ENCODE peak calls at places on chromosomes 1 and 21, in five cellular contexts. V is RKO, G is mesothelial cell of epicardium, Q is AG08395, I is T-cell. P is an unnamed sample.

GRCh38 chr1:24090736-24091135 is 21.2 kb downstream of the MYOM3 start:
- DNase-seq in G (no peak), I (no peak), V (no peak), Q (no peak), P (no peak)

GRCh38 chr1:194442911-194443310 is 1256.5 kb upstream of the B3GALT2 start:
- DNase-seq in I (no peak), Q (no peak), V (no peak), G (no peak), P (no peak)

GRCh38 chr1:96596226-96596625 is 125.4 kb upstream of the PTBP2 start:
- DNase-seq in I (no peak), G (no peak), Q (peak; percentile 13), V (peak; percentile 62), P (no peak)

GRCh38 chr1:192170196-192170984 is 12.1 kb downstream of the RGS18 start:
- DNase-seq in V (no peak), G (no peak), Q (no peak), I (no peak), P (peak; percentile 81)

GRCh38 chr1:228370941-228371740 is 35.5 kb downstream of the TRIM11 start:
- DNase-seq in G (no peak), V (peak; percentile 33), I (no peak), Q (no peak), P (no peak)

GRCh38 chr1:152186556-152187285 is 27.7 kb upstream of the RPTN start:
- DNase-seq in Q (no peak), V (no peak), I (no peak), G (no peak), P (no peak)

GRCh38 chr1:202084791-202085681 is 37.7 kb upstream of the GPR37L1 start:
- DNase-seq in I (no peak), V (no peak), Q (no peak), G (peak; percentile 44), P (no peak)

GRCh38 chr21:32955307-32955937 is 70.3 kb upstream of the OLIG2 start:
- DNase-seq in Q (no peak), V (no peak), G (no peak), I (no peak), P (no peak)

GRCh38 chr1:210159206-210159605 is 73.4 kb upstream of the SERTAD4 start:
- DNase-seq in G (no peak), I (no peak), Q (no peak), V (no peak), P (no peak)

GRCh38 chr21:45802956-45803612 is 159.6 kb downstream of the PCBP3 start:
- DNase-seq in G (no peak), V (no peak), I (no peak), Q (no peak), P (no peak)

GRCh38 chr1:49050041-49050440 is 273.4 kb upstream of the BEND5 start:
- DNase-seq in Q (no peak), G (no peak), V (no peak), I (no peak), P (no peak)

GRCh38 chr1:30968220-30968971 is 59.8 kb upstream of the SDC3 start:
- DNase-seq in G (no peak), Q (no peak), I (no peak), V (no peak), P (no peak)

GRCh38 chr1:168261390-168261789 is 19.3 kb upstream of the TBX19 start:
- DNase-seq in I (no peak), Q (peak; percentile 70), V (no peak), G (no peak), P (peak; percentile 82)

GRCh38 chr1:211698161-211699026 is 23.0 kb upstream of the NEK2 start:
- DNase-seq in G (peak; percentile 92), V (no peak), Q (peak; percentile 52), I (peak; percentile 71), P (no peak)

GRCh38 chr21:37793660-37794059 is 122.6 kb downstream of the KCNJ6 start:
- DNase-seq in I (no peak), V (peak; percentile 29), Q (no peak), G (no peak), P (no peak)

GRCh38 chr1:93595266-93595665 is 86.4 kb downstream of the BCAR3 start:
- DNase-seq in V (no peak), G (no peak), Q (peak; percentile 78), I (no peak), P (no peak)

GRCh38 chr1:150005606-150006005 is 4.9 kb downstream of the OTUD7B start:
- DNase-seq in G (no peak), I (no peak), Q (no peak), V (no peak), P (no peak)

GRCh38 chr1:72283204-72284083 is 1.1 kb upstream of the NEGR1 start:
- DNase-seq in I (peak; percentile 2), G (peak; percentile 58), V (no peak), Q (peak; percentile 76), P (no peak)

GRCh38 chr21:38995755-38996154 is 187.5 kb downstream of the PSMG1 start:
- DNase-seq in V (no peak), G (no peak), Q (no peak), I (no peak), P (no peak)

GRCh38 chr1:27655151-27655929 is 16.7 kb downstream of the IFI6 start:
- DNase-seq in I (no peak), G (no peak), Q (no peak), V (no peak), P (no peak)

GRCh38 chr1:166740668-166741276 is 98.5 kb upstream of the POGK start:
- DNase-seq in I (no peak), V (no peak), G (no peak), Q (no peak), P (no peak)

GRCh38 chr1:66996018-66996682 is 57.8 kb downstream of the SLC35D1 start:
- DNase-seq in V (peak; percentile 83), G (peak; percentile 46), I (peak; percentile 38), Q (peak; percentile 64), P (peak; percentile 30)

GRCh38 chr1:219555802-219556201 is 57.1 kb downstream of the ZC3H11B start:
- DNase-seq in V (no peak), Q (peak; percentile 24), G (no peak), I (no peak), P (no peak)

GRCh38 chr1:155920717-155921116 is 9.6 kb upstream of the RIT1 start:
- DNase-seq in V (no peak), Q (no peak), G (no peak), I (no peak), P (no peak)

GRCh38 chr1:9128161-9128519 is 762 bp downstream of the GPR157 start:
- DNase-seq in Q (peak; percentile 27), I (no peak), G (peak; percentile 46), V (no peak), P (no peak)

GRCh38 chr1:70980361-70980760 is 67.3 kb downstream of the PTGER3 start:
- DNase-seq in I (no peak), G (no peak), Q (no peak), V (no peak), P (no peak)

GRCh38 chr1:203796223-203796747 is 862 bp downstream of the ZBED6 start:
- DNase-seq in I (peak; percentile 3), G (no peak), V (peak; percentile 49), Q (no peak), P (no peak)

GRCh38 chr1:67664048-67664447 is 21.0 kb upstream of the GADD45A start:
- DNase-seq in I (no peak), Q (no peak), V (no peak), G (no peak), P (no peak)

GRCh38 chr1:100799548-100799947 is 80.0 kb downstream of the VCAM1 start:
- DNase-seq in V (no peak), Q (no peak), I (no peak), G (no peak), P (peak; percentile 77)

GRCh38 chr1:13809461-13810159 is 109.6 kb downstream of the PRDM2 start:
- DNase-seq in I (no peak), Q (no peak), G (no peak), V (no peak), P (no peak)

GRCh38 chr1:14765773-14766172 is 167.3 kb downstream of the KAZN start:
- DNase-seq in Q (no peak), G (no peak), V (no peak), I (no peak), P (no peak)